ENCODE peak calls at places on chromosomes 13 and 19, in eight cellular contexts. X is A549, I is heart left ventricle, E is heart right ventricle, O is IMR-90, A is mesenchymal stem cell, V is breast epithelium, F is lower lobe of right lung. P is an unnamed sample.

GRCh38 chr13:71525004-71525403 is 342.0 kb downstream of the DACH1 start:
- DNase-seq in O (no peak), X (no peak), V (no peak), I (no peak), A (no peak), F (no peak), E (no peak), P (no peak)

GRCh38 chr13:90321281-90321931 is 1026.1 kb upstream of the MIR17HG start:
- DNase-seq in F (no peak), O (no peak), I (no peak), A (no peak), E (no peak), X (no peak), V (no peak), P (no peak)

GRCh38 chr13:44191504-44192171 is 182.0 kb upstream of the SERP2 start:
- DNase-seq in X (peak; percentile 71), E (no peak), I (peak; percentile 58), V (peak; percentile 59), O (peak; percentile 70), A (peak; percentile 54), F (no peak), P (peak; percentile 57)

GRCh38 chr13:33483471-33483870 is 197.9 kb upstream of the STARD13 start:
- DNase-seq in I (no peak), A (peak; percentile 40), X (no peak), F (no peak), V (no peak), O (peak; percentile 28), E (no peak), P (no peak)

GRCh38 chr13:51267581-51267980 is 45.4 kb downstream of the FAM124A start:
- DNase-seq in X (no peak), E (no peak), I (no peak), A (peak; percentile 9), O (no peak), F (no peak), V (no peak), P (no peak)

GRCh38 chr19:42250249-42250665 is 4.7 kb downstream of the ERF start:
- DNase-seq in E (peak; percentile 50), A (no peak), I (peak; percentile 57), X (no peak), V (peak; percentile 22), O (no peak), F (no peak), P (no peak)

GRCh38 chr13:50805805-50806204 is 37.7 kb downstream of the DLEU7 start:
- DNase-seq in I (no peak), O (peak; percentile 1), F (no peak), E (no peak), A (peak; percentile 11), X (peak; percentile 11), V (no peak), P (no peak)

GRCh38 chr19:31054430-31054829 is 294.8 kb downstream of the TSHZ3 start:
- DNase-seq in A (peak; percentile 80), V (no peak), X (peak; percentile 65), I (peak; percentile 38), F (no peak), O (peak; percentile 83), E (no peak), P (no peak)

GRCh38 chr13:93558637-93559036 is 332.0 kb downstream of the GPC6 start:
- DNase-seq in E (no peak), V (no peak), X (no peak), A (peak; percentile 50), O (peak; percentile 16), F (no peak), I (no peak), P (no peak)

GRCh38 chr13:32840840-32841713 is 175.1 kb upstream of the KL start:
- DNase-seq in F (no peak), X (no peak), E (peak; percentile 68), V (no peak), O (no peak), A (no peak), I (peak; percentile 45), P (no peak)

GRCh38 chr13:33284916-33285315 is 639 bp downstream of the STARD13 start:
- DNase-seq in X (no peak), I (no peak), F (no peak), E (no peak), O (no peak), A (peak; percentile 56), V (no peak), P (no peak)

GRCh38 chr19:4305659-4306058 is 1.3 kb downstream of the FSD1 start:
- DNase-seq in X (no peak), F (no peak), I (no peak), A (no peak), V (no peak), E (no peak), O (no peak), P (no peak)

GRCh38 chr19:48390188-48391099 is 907 bp downstream of the KDELR1 start:
- DNase-seq in X (peak; percentile 64), E (peak; percentile 74), V (peak; percentile 50), O (peak; percentile 49), I (peak; percentile 80), A (peak; percentile 73), F (peak; percentile 77), P (no peak)

GRCh38 chr19:14054099-14054498 is 7.8 kb downstream of the PALM3 start:
- DNase-seq in O (no peak), F (no peak), I (no peak), X (no peak), A (no peak), V (no peak), E (no peak), P (no peak)

GRCh38 chr19:1130801-1131717 is 27.3 kb downstream of the GPX4 start:
- DNase-seq in V (no peak), O (no peak), A (peak; percentile 47), I (no peak), F (no peak), X (no peak), E (no peak), P (no peak)

GRCh38 chr13:22047082-22047784 is 376.4 kb downstream of the FGF9 start:
- DNase-seq in O (peak; percentile 64), V (no peak), X (no peak), F (no peak), I (no peak), A (peak; percentile 21), E (no peak), P (no peak)

GRCh38 chr13:99339736-99340392 is 32.7 kb upstream of the GPR183 start:
- DNase-seq in A (peak; percentile 54), O (peak; percentile 72), E (no peak), F (no peak), X (no peak), I (no peak), V (peak; percentile 46), P (no peak)

GRCh38 chr19:2602391-2603181 is 99.9 kb downstream of the GNG7 start:
- DNase-seq in E (peak; percentile 83), I (peak; percentile 95), A (peak; percentile 84), F (peak; percentile 75), O (peak; percentile 81), X (no peak), V (peak; percentile 94), P (peak; percentile 56)

GRCh38 chr13:34779171-34779570 is 162.9 kb upstream of the NBEA start:
- DNase-seq in E (no peak), X (peak; percentile 20), V (no peak), O (no peak), A (no peak), F (no peak), I (no peak), P (no peak)

GRCh38 chr13:91776650-91777193 is 378.3 kb downstream of the GPC5 start:
- DNase-seq in I (no peak), X (no peak), F (no peak), O (no peak), E (no peak), V (no peak), A (no peak), P (no peak)
- H3K4me3 ChIP-seq in I (no peak overlapping the region), X (no peak overlapping the region), F (no peak overlapping the region), O (no peak overlapping the region), E (no peak overlapping the region), V (no peak overlapping the region), A (no peak overlapping the region), P (no peak overlapping the region)

DNA sequence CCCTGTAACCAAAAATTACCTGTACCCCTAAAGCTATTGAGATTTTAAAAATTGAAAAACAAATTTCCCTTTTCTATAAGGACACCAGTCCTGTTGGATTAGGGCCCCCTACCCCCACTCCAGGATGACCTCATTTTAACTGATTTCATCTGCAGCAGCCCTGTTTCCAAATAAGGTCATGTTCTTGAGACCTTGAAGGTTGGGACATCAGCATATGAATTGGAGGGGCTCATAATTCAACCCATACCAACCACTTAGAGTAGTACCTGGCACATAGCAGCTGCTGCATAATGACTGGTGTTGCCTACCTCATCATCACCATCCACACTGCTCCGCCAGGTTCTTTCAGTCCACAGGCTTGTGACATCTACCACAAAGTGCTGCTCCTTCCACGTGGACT is 17.6 kb downstream of the ZNF71 start:
- DNase-seq in A (no peak), I (no peak), O (no peak), E (no peak), V (no peak), X (no peak), F (no peak), P (no peak)
- H3K9me3 ChIP-seq in A (peaks cover 94% of the 10 kb centered on the region), I (peaks cover 73% of the 10 kb centered on the region), O (peaks cover 47% of the 10 kb centered on the region), E (peaks cover 6% of the 10 kb centered on the region), V (peaks cover 70% of the 10 kb centered on the region), X (peaks cover 94% of the 10 kb centered on the region), F (peaks cover 84% of the 10 kb centered on the region), P (no peaks in the 10 kb centered on the region)

GRCh38 chr19:38691938-38692457 is 44.5 kb downstream of the ACTN4 start:
- DNase-seq in E (no peak), F (peak; percentile 71), O (peak; percentile 92), I (peak; percentile 84), X (peak; percentile 75), A (peak; percentile 97), V (peak; percentile 91), P (peak; percentile 78)

GRCh38 chr19:38690832-38691231 is 43.4 kb downstream of the ACTN4 start:
- DNase-seq in A (no peak), X (no peak), V (no peak), F (no peak), E (no peak), O (no peak), I (no peak), P (no peak)

GRCh38 chr19:38693380-38694223 is 46.2 kb downstream of the ACTN4 start:
- DNase-seq in O (peak; percentile 63), E (no peak), A (peak; percentile 84), X (peak; percentile 92), F (no peak), I (peak; percentile 70), V (peak; percentile 73), P (no peak)

GRCh38 chr19:38690146-38690545 is 42.7 kb downstream of the ACTN4 start:
- DNase-seq in O (no peak), A (no peak), V (no peak), X (no peak), F (no peak), I (no peak), E (no peak), P (no peak)

GRCh38 chr19:38692458-38693379 is 45.3 kb downstream of the ACTN4 start:
- DNase-seq in E (no peak), F (no peak), A (no peak), V (no peak), X (no peak), I (no peak), O (no peak), P (no peak)
- H3K4me3 ChIP-seq in E (no peak overlapping the region), F (no peak overlapping the region), A (no peak overlapping the region), V (no peak overlapping the region), X (peak overlapping the region; percentile 1), I (no peak overlapping the region), O (no peak overlapping the region), P (no peak overlapping the region)

GRCh38 chr13:54356209-54356608 is 1327.6 kb downstream of the OLFM4 start:
- DNase-seq in E (no peak), F (no peak), V (no peak), X (no peak), I (no peak), A (no peak), O (no peak), P (no peak)
- H3K9me3 ChIP-seq in E (no peaks in the 10 kb centered on the region), F (no peaks in the 10 kb centered on the region), V (no peaks in the 10 kb centered on the region), X (no peaks in the 10 kb centered on the region), I (no peaks in the 10 kb centered on the region), A (peaks cover 17% of the 10 kb centered on the region), O (no peaks in the 10 kb centered on the region), P (no peaks in the 10 kb centered on the region)